ENCODE peak calls at places on chromosome 20, in ten cellular contexts. B is fibroblast of lung; K is mesendoderm; T is CD8-positive, alpha-beta memory T cell; O is cardiac muscle cell; Z is HCT116; S is astrocyte; V is adrenal gland; C is SJSA1; R is pancreas. W is an unnamed sample.

GRCh38 chr20:25394276-25394675 is 3.6 kb upstream of the ABHD12 start:
- DNase-seq in B (no peak), K (peak; percentile 70), T (no peak), O (no peak), Z (no peak), S (no peak), V (no peak), C (no peak), R (no peak), W (no peak)

GRCh38 chr20:3808141-3808479 is 12.0 kb downstream of the CDC25B start:
- DNase-seq in B (peak; percentile 93), K (no peak), T (no peak), O (peak; percentile 91), Z (peak; percentile 80), S (peak; percentile 89), V (peak; percentile 90), C (peak; percentile 96), R (peak; percentile 84), W (peak; percentile 60)

GRCh38 chr20:15012551-15012950 is 675.1 kb upstream of the FLRT3 start:
- DNase-seq in B (no peak), K (no peak), T (no peak), O (no peak), Z (no peak), S (no peak), V (no peak), C (no peak), R (no peak), W (peak; percentile 85)

GRCh38 chr20:8082999-8083398 is 49.1 kb upstream of the PLCB1 start:
- DNase-seq in B (peak; percentile 70), K (no peak), T (no peak), O (peak; percentile 96), Z (no peak), S (peak; percentile 72), V (peak; percentile 16), C (no peak), R (no peak), W (peak; percentile 12)

GRCh38 chr20:19783966-19784401 is 25.9 kb downstream of the RIN2 start:
- DNase-seq in B (peak; percentile 88), K (no peak), T (no peak), O (peak; percentile 57), Z (no peak), S (peak; percentile 87), V (peak; percentile 77), C (peak; percentile 65), R (no peak), W (peak; percentile 27)

GRCh38 chr20:31675828-31676533 is 38.3 kb downstream of the COX4I2 start:
- DNase-seq in B (peak; percentile 52), K (peak; percentile 54), T (peak; percentile 60), O (peak; percentile 83), Z (no peak), S (peak; percentile 37), V (peak; percentile 46), C (no peak), R (no peak), W (no peak)

GRCh38 chr20:53677447-53678314 is 84.0 kb upstream of the ZNF217 start:
- DNase-seq in B (peak; percentile 56), K (peak; percentile 73), T (no peak), O (peak; percentile 84), Z (no peak), S (peak; percentile 49), V (peak; percentile 26), C (no peak), R (peak; percentile 28), W (peak; percentile 15)

GRCh38 chr20:1187605-1188171 is 2.9 kb upstream of the TMEM74B start:
- DNase-seq in B (no peak), K (peak; percentile 92), T (no peak), O (peak; percentile 29), Z (no peak), S (no peak), V (no peak), C (no peak), R (no peak), W (no peak)

GRCh38 chr20:62573856-62574611 is 68.3 kb upstream of the SLCO4A1 start:
- DNase-seq in B (no peak), K (no peak), T (no peak), O (no peak), Z (no peak), S (no peak), V (no peak), C (no peak), R (no peak), W (no peak)

GRCh38 chr20:62575976-62576722 is 66.2 kb upstream of the SLCO4A1 start:
- DNase-seq in B (no peak), K (no peak), T (no peak), O (no peak), Z (no peak), S (no peak), V (no peak), C (no peak), R (no peak), W (no peak)

GRCh38 chr20:62576815-62577214 is 65.5 kb upstream of the SLCO4A1 start:
- DNase-seq in B (peak; percentile 19), K (peak; percentile 33), T (no peak), O (peak; percentile 37), Z (no peak), S (no peak), V (peak; percentile 37), C (no peak), R (no peak), W (no peak)

GRCh38 chr20:62572980-62573379 is 69.3 kb upstream of the SLCO4A1 start:
- DNase-seq in B (no peak), K (peak; percentile 19), T (no peak), O (no peak), Z (no peak), S (no peak), V (no peak), C (no peak), R (no peak), W (no peak)

GRCh38 chr20:62574612-62574993 is 67.7 kb upstream of the SLCO4A1 start:
- DNase-seq in B (no peak), K (no peak), T (no peak), O (no peak), Z (no peak), S (no peak), V (no peak), C (no peak), R (no peak), W (no peak)
- H3K27me3 ChIP-seq in B (peaks cover 11% of the 10 kb centered on the region), K (no peaks in the 10 kb centered on the region), T (peaks cover 16% of the 10 kb centered on the region), O (no peaks in the 10 kb centered on the region), Z (peaks cover 12% of the 10 kb centered on the region), S (peaks cover 5% of the 10 kb centered on the region), V (peaks cover 68% of the 10 kb centered on the region), C (peaks cover 54% of the 10 kb centered on the region), R (no peaks in the 10 kb centered on the region), W (no peaks in the 10 kb centered on the region)

DNA sequence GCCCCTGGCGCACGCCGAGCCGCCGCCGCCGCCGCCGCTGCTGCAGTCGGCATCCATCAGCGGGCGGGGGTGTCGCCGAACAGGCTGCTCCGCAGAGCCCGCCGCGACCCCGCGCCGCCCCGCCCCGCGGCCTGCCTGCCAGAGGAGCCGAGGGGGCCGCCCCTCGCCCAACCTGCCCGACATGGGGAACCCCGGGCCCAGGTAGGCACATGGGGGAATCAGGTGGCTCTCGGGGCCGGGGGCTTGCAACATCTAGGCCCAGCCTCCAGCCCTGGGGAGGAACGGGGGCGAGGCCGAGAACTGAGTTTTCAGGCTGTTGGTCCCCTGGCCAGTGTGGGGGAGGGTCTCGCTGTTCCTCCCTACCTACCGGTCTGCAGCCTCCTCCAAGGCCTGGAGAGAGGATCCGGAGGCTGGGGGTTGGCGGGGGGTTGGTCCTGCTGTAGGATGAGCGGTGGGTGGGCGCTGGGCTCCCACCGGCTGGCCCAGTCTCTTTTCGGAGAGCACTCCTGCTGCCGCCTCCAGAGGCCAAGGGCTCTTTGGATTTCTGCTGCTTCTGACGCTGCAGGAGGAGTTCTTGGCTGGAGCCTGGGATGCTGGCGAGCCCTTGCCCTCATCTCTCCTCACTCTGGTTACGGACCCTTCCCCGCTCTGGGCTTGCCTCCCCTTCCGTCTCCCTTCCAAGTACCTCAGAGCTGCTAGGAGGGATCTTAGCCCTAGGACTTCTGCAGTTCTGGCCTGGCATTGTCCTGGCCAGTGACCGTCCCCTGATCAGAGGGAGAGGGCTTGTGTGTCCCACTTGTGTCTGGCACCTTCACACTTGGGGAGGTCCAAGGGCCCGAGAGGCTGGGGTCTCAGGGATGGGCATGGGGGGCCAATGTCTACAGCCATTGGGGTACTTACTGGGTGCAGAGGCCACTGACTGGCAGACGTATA is at the start of gene EPB41L1:
- DNase-seq in B (no peak), K (peak; percentile 42), T (no peak), O (peak; percentile 32), Z (no peak), S (no peak), V (no peak), C (no peak), R (no peak), W (peak; percentile 37)
- H3K4me1 ChIP-seq in B (peaks cover 7% of the 10 kb centered on the region), K (no peaks in the 10 kb centered on the region), T (no peaks in the 10 kb centered on the region), O (peaks cover 23% of the 10 kb centered on the region), Z (peaks cover 14% of the 10 kb centered on the region), S (peaks cover 6% of the 10 kb centered on the region), V (peaks cover 30% of the 10 kb centered on the region), C (peaks cover 13% of the 10 kb centered on the region), R (no peaks in the 10 kb centered on the region), W (peaks cover 18% of the 10 kb centered on the region)

GRCh38 chr20:51960004-51960403 is 157.7 kb upstream of the SALL4 start:
- DNase-seq in B (no peak), K (no peak), T (no peak), O (no peak), Z (no peak), S (no peak), V (no peak), C (no peak), R (no peak), W (no peak)

GRCh38 chr20:51961964-51962761 is 159.8 kb upstream of the SALL4 start:
- DNase-seq in B (no peak), K (no peak), T (no peak), O (no peak), Z (no peak), S (no peak), V (no peak), C (no peak), R (no peak), W (no peak)

GRCh38 chr20:51955756-51956155 is 153.4 kb upstream of the SALL4 start:
- DNase-seq in B (peak; percentile 83), K (no peak), T (no peak), O (peak; percentile 55), Z (no peak), S (peak; percentile 79), V (no peak), C (no peak), R (no peak), W (no peak)

GRCh38 chr20:51958099-51958498 is 155.8 kb upstream of the SALL4 start:
- DNase-seq in B (no peak), K (no peak), T (no peak), O (no peak), Z (no peak), S (no peak), V (no peak), C (no peak), R (no peak), W (no peak)

DNA sequence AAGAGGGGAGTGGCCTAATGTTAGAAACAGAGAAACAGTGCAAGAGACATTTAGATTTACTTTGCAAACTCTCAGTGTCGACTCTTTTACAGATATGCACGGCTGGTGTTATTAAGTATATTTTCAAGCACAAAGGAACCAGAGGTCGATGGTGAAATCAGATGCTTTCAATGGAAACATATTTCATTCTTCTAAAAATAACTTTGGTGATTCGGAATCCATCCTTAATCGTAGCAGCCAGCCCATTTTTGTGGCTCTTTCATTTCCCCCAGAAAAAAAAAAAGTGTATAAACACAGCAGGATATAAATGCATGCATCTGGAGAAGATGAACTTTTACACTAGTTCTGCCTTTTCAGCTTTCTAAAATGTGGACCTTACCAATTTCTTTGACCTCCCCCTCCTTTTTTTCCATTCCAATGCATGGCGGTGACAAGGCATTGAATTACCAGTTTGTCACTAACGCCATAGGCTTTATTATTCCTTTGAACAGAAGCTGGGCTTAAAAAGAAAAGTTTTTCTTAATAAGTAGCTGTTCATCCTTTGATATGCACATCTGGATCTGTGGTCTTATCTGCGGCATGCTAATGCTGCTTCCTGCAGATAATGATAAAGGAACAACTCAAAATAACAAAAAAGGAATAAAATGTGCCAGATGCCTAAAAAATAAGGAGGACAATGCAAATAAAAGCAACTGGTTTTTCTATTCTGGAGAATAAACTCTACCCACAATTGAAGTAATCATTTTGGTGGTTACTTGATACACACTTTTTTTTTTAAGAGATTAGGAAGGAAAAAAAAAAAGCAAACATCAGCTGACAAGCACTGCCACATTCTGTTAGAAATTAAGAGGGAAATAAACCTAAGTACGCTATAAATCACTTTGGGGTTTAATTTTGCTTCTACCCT is 156.6 kb upstream of the SALL4 start:
- DNase-seq in B (peak; percentile 52), K (peak; percentile 43), T (no peak), O (peak; percentile 55), Z (no peak), S (peak; percentile 53), V (no peak), C (no peak), R (no peak), W (no peak)
- H3K4me3 ChIP-seq in B (peak overlapping the region; percentile 12), K (no peak overlapping the region), T (no peak overlapping the region), O (no peak overlapping the region), Z (no peak overlapping the region), S (no peak overlapping the region), V (no peak overlapping the region), C (no peak overlapping the region), R (no peak overlapping the region), W (no peak overlapping the region)

DNA sequence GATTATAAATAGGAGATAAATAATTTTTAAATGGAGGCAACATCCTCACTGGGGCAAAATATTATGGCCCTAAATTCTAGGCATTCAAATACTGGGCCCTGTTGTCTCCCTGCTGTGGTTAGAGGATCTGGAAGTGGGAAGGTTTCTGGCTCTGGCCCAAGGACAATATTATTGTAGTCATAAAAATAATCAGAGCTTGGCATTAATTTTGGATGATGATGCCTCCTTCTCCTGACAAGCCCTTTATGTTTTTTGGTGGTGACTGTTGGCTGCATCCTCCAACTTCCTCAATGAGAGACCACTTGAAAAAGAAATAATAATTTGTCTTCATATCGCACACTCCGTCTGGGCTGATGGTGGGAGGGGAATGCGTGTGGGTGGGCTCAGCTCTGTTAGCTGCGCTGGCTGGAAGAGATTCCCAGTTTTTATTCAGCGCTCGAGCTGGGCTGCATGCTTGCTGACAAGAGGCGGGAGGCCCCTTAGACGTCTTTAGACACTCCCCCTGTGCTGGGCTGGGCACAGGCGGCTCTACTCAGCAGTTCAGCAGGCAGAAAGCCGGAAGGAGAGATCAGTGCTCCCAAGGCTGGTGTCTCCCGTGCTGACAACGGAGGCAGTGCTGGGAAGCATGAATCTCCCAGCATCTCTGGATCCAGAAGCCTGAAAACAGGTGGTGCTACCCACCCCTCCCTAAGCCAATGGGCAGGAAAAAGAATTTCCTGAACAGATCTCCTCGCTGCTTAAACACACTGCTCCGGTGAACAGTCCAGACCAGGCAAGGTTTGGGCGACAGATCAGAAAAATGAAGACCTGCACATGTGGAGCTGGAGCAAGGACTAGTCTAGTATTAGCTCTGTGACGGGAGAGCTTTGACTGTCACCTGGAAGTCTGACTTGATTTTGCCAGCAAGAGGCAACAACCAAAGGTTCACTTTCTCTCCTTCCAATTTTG is 97.7 kb downstream of the SYCP2 start:
- DNase-seq in B (peak; percentile 38), K (peak; percentile 49), T (no peak), O (peak; percentile 61), Z (no peak), S (peak; percentile 26), V (peak; percentile 33), C (peak; percentile 59), R (no peak), W (peak; percentile 26)
- H3K27me3 ChIP-seq in B (peaks cover 3% of the 10 kb centered on the region), K (no peaks in the 10 kb centered on the region), T (no peaks in the 10 kb centered on the region), O (no peaks in the 10 kb centered on the region), Z (peaks cover 57% of the 10 kb centered on the region), S (peaks cover 18% of the 10 kb centered on the region), V (peaks cover 5% of the 10 kb centered on the region), C (peaks cover 25% of the 10 kb centered on the region), R (no peaks in the 10 kb centered on the region), W (peaks cover 13% of the 10 kb centered on the region)

W was measured in BE2C.